ENCODE peak calls at places on chromosomes 5 and 9, in four cellular contexts. L is occipital lobe; D is BE2C; P is stimulated activated CD8-positive, alpha-beta memory T cell treated with anti-CD3 and anti-CD28 coated beads, Interleukin-7, amount 100 ng/mL, for 24 hours. M is an unnamed sample.
A peak's percentile ranks its signal among the peaks of the same experiment; 100 is the strongest.

GRCh38 chr9:21801683-21802417 is 586 bp upstream of the MTAP start:
- DNase-seq in L (peak; percentile 63), D (peak; percentile 76), P (no peak), M (no peak)

GRCh38 chr9:136031741-136032638 is 63.1 kb downstream of the NACC2 start:
- DNase-seq in L (no peak), P (no peak), D (no peak), M (no peak)

GRCh38 chr5:57442080-57442839 is 40.4 kb downstream of the ACTBL2 start:
- DNase-seq in D (no peak), L (no peak), P (no peak), M (no peak)

GRCh38 chr5:113807384-113808053 is 294.0 kb downstream of the YTHDC2 start:
- DNase-seq in L (peak; percentile 11), D (no peak), P (no peak), M (no peak)

GRCh38 chr9:137214620-137215019 is 7.4 kb downstream of the RNF208 start:
- DNase-seq in L (no peak), D (no peak), P (no peak), M (no peak)

GRCh38 chr5:157476699-157477408 is 16.8 kb downstream of the NIPAL4 start:
- DNase-seq in P (no peak), D (peak; percentile 48), L (no peak), M (peak; percentile 44)

GRCh38 chr5:114192108-114192507 is 169.8 kb upstream of the KCNN2 start:
- DNase-seq in P (no peak), D (no peak), L (no peak), M (no peak)

GRCh38 chr5:362978-363765 is 41.7 kb downstream of the AHRR start:
- DNase-seq in L (no peak), D (no peak), P (no peak), M (no peak)

GRCh38 chr5:108345541-108346171 is 36.2 kb downstream of the FBXL17 start:
- DNase-seq in D (no peak), L (no peak), P (no peak), M (no peak)

GRCh38 chr9:7186175-7186574 is 428.4 kb downstream of the KDM4C start:
- DNase-seq in D (no peak), P (no peak), L (no peak), M (no peak)

GRCh38 chr5:88899338-88899737 is 16.4 kb upstream of the MEF2C start:
- DNase-seq in L (no peak), P (no peak), D (no peak), M (no peak)

GRCh38 chr9:684055-684949 is 157.2 kb upstream of the DMRT1 start:
- DNase-seq in P (no peak), D (no peak), L (no peak), M (peak; percentile 45)

GRCh38 chr5:178433273-178433775 is 156.9 kb downstream of the COL23A1 start:
- DNase-seq in P (no peak), D (no peak), L (no peak), M (no peak)

GRCh38 chr9:16901589-16901988 is 31.1 kb upstream of the BNC2 start:
- DNase-seq in L (no peak), P (no peak), D (no peak), M (no peak)

GRCh38 chr9:137733429-137733828 is 114.6 kb downstream of the EHMT1 start:
- DNase-seq in D (no peak), L (no peak), P (no peak), M (no peak)

GRCh38 chr5:137466888-137467287 is 32.2 kb downstream of the SPOCK1 start:
- DNase-seq in D (no peak), L (no peak), P (no peak), M (no peak)

GRCh38 chr5:98741926-98742325 is 31.5 kb upstream of the RGMB start:
- DNase-seq in D (no peak), L (no peak), P (no peak), M (no peak)

GRCh38 chr9:426976-427375 is 212.3 kb downstream of the DOCK8 start:
- DNase-seq in D (no peak), P (no peak), L (no peak), M (no peak)

GRCh38 chr9:136541709-136542108 is 4.1 kb downstream of the NOTCH1 start:
- DNase-seq in D (no peak), P (no peak), L (no peak), M (no peak)

GRCh38 chr5:180380441-180380840 is 27.3 kb upstream of the GFPT2 start:
- DNase-seq in P (no peak), L (no peak), D (no peak), M (no peak)

GRCh38 chr9:35791321-35791921 is at the start of gene NPR2:
- DNase-seq in L (no peak), P (no peak), D (peak; percentile 48), M (no peak)

GRCh38 chr9:4640027-4640426 is 22.1 kb upstream of the PLPP6 start:
- DNase-seq in P (no peak), L (no peak), D (no peak), M (no peak)

GRCh38 chr5:135437796-135438560 is 9.2 kb downstream of the DCANP1 start:
- DNase-seq in P (no peak), L (no peak), D (peak; percentile 49), M (no peak)

GRCh38 chr9:97440160-97440559 is 28.3 kb downstream of the TDRD7 start:
- DNase-seq in D (no peak), L (no peak), P (no peak), M (no peak)

GRCh38 chr9:21968331-21969010 is 25.7 kb downstream of the CDKN2A start:
- DNase-seq in L (no peak), P (no peak), D (no peak), M (no peak)

GRCh38 chr5:136856648-136857047 is 491.3 kb upstream of the TRPC7 start:
- DNase-seq in P (no peak), D (no peak), L (no peak), M (no peak)

GRCh38 chr5:178434016-178434761 is 156.0 kb downstream of the COL23A1 start:
- DNase-seq in D (no peak), L (no peak), P (no peak), M (no peak)

GRCh38 chr9:4167040-4167671 is 132.7 kb downstream of the GLIS3 start:
- DNase-seq in P (no peak), D (no peak), L (no peak), M (no peak)

M was measured in D721Med.